ENCODE peak calls at places on chromosomes 11 and 22, in eight cellular contexts. W, V, P, H, Q, D, Z and A are unnamed samples.

GRCh38 chr11:78432058-78432515 is 14.5 kb upstream of the GAB2 start:
- DNase-seq in V (no peak), D (peak; percentile 18), P (no peak), Z (peak; percentile 40), W (no peak), H (no peak), Q (peak; percentile 26), A (peak; percentile 17)

GRCh38 chr11:77147668-77148321 is 19.7 kb downstream of the MYO7A start:
- DNase-seq in P (no peak), H (no peak), Q (peak; percentile 85), W (no peak), D (peak; percentile 28), Z (no peak), V (no peak), A (no peak)

GRCh38 chr22:26342719-26343449 is 86.2 kb upstream of the ASPHD2 start:
- DNase-seq in Z (no peak), Q (no peak), D (no peak), V (no peak), W (no peak), H (no peak), P (no peak), A (no peak)

GRCh38 chr11:116857316-116857715 is 19.9 kb upstream of the APOA1 start:
- DNase-seq in V (no peak), Z (no peak), Q (no peak), P (no peak), W (no peak), H (no peak), D (no peak), A (no peak)

GRCh38 chr22:27885977-27886842 is 32.8 kb downstream of the PITPNB start:
- DNase-seq in H (no peak), P (peak; percentile 50), D (peak; percentile 94), V (no peak), Z (peak; percentile 85), W (peak; percentile 48), Q (peak; percentile 34), A (peak; percentile 26)

GRCh38 chr11:106238704-106239360 is 161.4 kb downstream of the AASDHPPT start:
- DNase-seq in W (no peak), D (peak; percentile 14), P (no peak), Q (no peak), V (no peak), H (no peak), Z (no peak), A (no peak)

GRCh38 chr22:44024288-44024908 is at the start of gene PARVB:
- DNase-seq in Q (no peak), H (no peak), W (no peak), D (no peak), P (peak; percentile 60), V (peak; percentile 48), Z (no peak), A (peak; percentile 22)

GRCh38 chr11:79535606-79536005 is 94.8 kb upstream of the TENM4 start:
- DNase-seq in W (no peak), Z (no peak), Q (no peak), D (no peak), P (no peak), V (no peak), H (no peak), A (no peak)

GRCh38 chr22:26589367-26589844 is 526 bp downstream of the TPST2 start:
- DNase-seq in Z (peak; percentile 23), D (no peak), Q (no peak), V (peak; percentile 60), P (peak; percentile 44), W (no peak), H (no peak), A (no peak)

GRCh38 chr11:108496643-108497256 is 1.4 kb downstream of the POGLUT3 start:
- DNase-seq in H (no peak), D (peak; percentile 24), W (no peak), Q (no peak), V (no peak), P (no peak), Z (no peak), A (no peak)

GRCh38 chr11:130728185-130729160 is 187.8 kb downstream of the SNX19 start:
- DNase-seq in P (no peak), Z (no peak), Q (no peak), H (no peak), W (no peak), D (no peak), V (no peak), A (no peak)

GRCh38 chr11:69339916-69340565 is 46.1 kb downstream of the MYEOV start:
- DNase-seq in V (no peak), P (peak; percentile 16), Z (no peak), W (no peak), Q (no peak), H (no peak), D (no peak), A (no peak)

GRCh38 chr22:47291565-47292495 is 529.4 kb downstream of the TBC1D22A start:
- DNase-seq in Q (peak; percentile 1), H (no peak), V (peak; percentile 9), D (no peak), W (no peak), Z (no peak), P (peak; percentile 16), A (no peak)

GRCh38 chr22:37020192-37020479 is 594 bp downstream of the MPST start:
- DNase-seq in P (no peak), H (no peak), V (no peak), Q (no peak), Z (peak; percentile 47), W (peak; percentile 29), D (peak; percentile 62), A (no peak)

GRCh38 chr11:78927511-78927910 is 352.8 kb upstream of the NARS2 start:
- DNase-seq in V (no peak), W (no peak), D (no peak), Q (no peak), Z (no peak), H (no peak), P (no peak), A (no peak)

GRCh38 chr11:132125855-132126841 is 755.7 kb downstream of the NTM start:
- DNase-seq in Z (peak; percentile 48), H (no peak), Q (peak; percentile 9), P (no peak), D (peak; percentile 34), V (no peak), W (no peak), A (peak; percentile 5)

GRCh38 chr11:83773950-83774880 is 488.0 kb upstream of the CCDC90B start:
- DNase-seq in P (no peak), H (no peak), Z (no peak), V (no peak), D (no peak), W (peak; percentile 8), Q (no peak), A (no peak)

GRCh38 chr11:126140106-126140931 is 71.1 kb downstream of the RPUSD4 start:
- DNase-seq in D (peak; percentile 45), P (no peak), V (no peak), Q (no peak), W (no peak), H (no peak), Z (no peak), A (no peak)

GRCh38 chr11:1876361-1877063 is 15.2 kb downstream of the PRR33 start:
- DNase-seq in P (peak; percentile 65), Q (peak; percentile 58), H (no peak), V (peak; percentile 43), W (peak; percentile 34), Z (no peak), D (peak; percentile 91), A (peak; percentile 60)

GRCh38 chr11:76752321-76753175 is 30.6 kb upstream of the TSKU start:
- DNase-seq in D (peak; percentile 93), Z (no peak), V (peak; percentile 79), H (no peak), Q (no peak), W (peak; percentile 12), P (no peak), A (no peak)

GRCh38 chr11:2885017-2885675 is 429 bp downstream of the CDKN1C start:
- DNase-seq in P (peak; percentile 66), Q (peak; percentile 66), H (no peak), Z (peak; percentile 42), W (no peak), V (peak; percentile 55), D (peak; percentile 61), A (peak; percentile 44)

DNA sequence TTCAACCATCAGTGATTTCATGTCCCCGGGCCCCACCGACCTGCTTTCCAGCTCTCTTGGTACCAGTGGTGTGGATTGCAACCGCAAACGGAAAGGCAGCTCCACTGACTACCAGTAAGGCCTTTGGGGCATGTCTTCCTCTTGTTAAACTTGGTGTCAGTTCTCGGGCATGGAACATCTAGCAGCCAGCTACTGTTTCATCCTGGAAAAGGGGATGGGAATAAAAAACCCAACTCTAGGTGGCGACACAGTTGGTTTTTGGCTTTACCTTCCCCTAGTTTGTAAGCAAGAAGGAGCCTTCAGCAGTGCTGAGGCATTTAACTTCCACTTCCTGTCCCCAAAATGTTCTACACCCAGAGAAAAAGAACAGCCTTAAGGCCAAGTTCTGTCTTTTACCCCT is 76.7 kb downstream of the BMAL1 start:
- DNase-seq in Q (no peak), Z (peak; percentile 44), V (no peak), W (no peak), H (no peak), P (no peak), D (no peak), A (no peak)
- TF ChIP-seq CTCF in Q (peak; percentile 53), Z (peak; percentile 46), V (no peak), W (peak; percentile 53), H (no peak), P (no peak), D (peak; percentile 26), A (peak; percentile 28)

GRCh38 chr11:843086-843704 is 543 bp downstream of the TSPAN4 start:
- DNase-seq in V (no peak), D (no peak), P (no peak), Q (no peak), Z (peak; percentile 30), H (no peak), W (no peak), A (no peak)
- TF ChIP-seq CTCF in V (no peak), D (no peak), P (no peak), Q (no peak), Z (no peak), H (no peak), W (no peak), A (peak; percentile 32)

GRCh38 chr11:66004186-66004585 is 1.9 kb downstream of the BANF1 start:
- DNase-seq in Q (no peak), D (no peak), Z (no peak), W (no peak), V (no peak), H (no peak), P (no peak), A (no peak)

GRCh38 chr11:66003291-66003690 is 988 bp downstream of the BANF1 start:
- DNase-seq in D (no peak), V (no peak), H (no peak), P (no peak), Q (no peak), Z (no peak), W (no peak), A (no peak)

GRCh38 chr11:66001941-66002647 is at the start of the genes BANF1 and EIF1AD:
- DNase-seq in V (peak; percentile 92), D (peak; percentile 99), H (peak; percentile 88), Z (peak; percentile 98), W (peak; percentile 95), P (peak; percentile 90), Q (peak; percentile 93), A (peak; percentile 92)

GRCh38 chr11:66006134-66006890 is 4.0 kb downstream of the BANF1 start:
- DNase-seq in D (no peak), W (no peak), P (no peak), H (no peak), Q (no peak), Z (no peak), V (no peak), A (no peak)

GRCh38 chr11:66002648-66003225 is 434 bp downstream of the BANF1 start:
- DNase-seq in Q (peak; percentile 42), W (no peak), Z (no peak), H (no peak), V (peak; percentile 55), P (no peak), D (peak; percentile 51), A (no peak)
- TF ChIP-seq CTCF in Q (peak; percentile 27), W (no peak), Z (no peak), H (no peak), V (no peak), P (no peak), D (peak; percentile 25), A (no peak)

GRCh38 chr22:50641696-50642607 is 14.0 kb upstream of the ARSA start:
- DNase-seq in H (no peak), D (peak; percentile 86), P (no peak), Q (no peak), Z (peak; percentile 74), W (peak; percentile 16), V (no peak), A (peak; percentile 65)
- TF ChIP-seq CTCF in H (peak; percentile 18), D (peak; percentile 61), P (no peak), Q (peak; percentile 25), Z (peak; percentile 47), W (peak; percentile 64), V (no peak), A (no peak)